ENCODE peak calls at places on chromosomes 13 and 19, in six cellular contexts. W is activated T-cell treated with anti-CD3 and anti-CD28 coated beads, Interleukin-2, amount 50 U/mL, for 72 hours; B is hepatic stellate cell; L is stimulated activated CD8-positive, alpha-beta memory T cell treated with anti-CD3 and anti-CD28 coated beads, Interleukin-2, amount 100 ng/mL, for 1 hour; C is Ammon's horn; N is mucosa of descending colon. J is an unnamed sample.

GRCh38 chr13:109945206-109945960 is 159.0 kb upstream of the IRS2 start:
- DNase-seq in L (no peak), W (no peak), N (no peak), B (peak; percentile 74), C (no peak), J (no peak)

GRCh38 chr19:50203281-50204080 is at the start of gene MYH14:
- DNase-seq in B (peak; percentile 22), N (peak; percentile 90), C (peak; percentile 97), L (no peak), W (peak; percentile 10), J (peak; percentile 15)

GRCh38 chr13:78326608-78327007 is 276.7 kb downstream of the POU4F1 start:
- DNase-seq in N (no peak), B (no peak), C (no peak), W (no peak), L (no peak), J (no peak)

GRCh38 chr13:110179858-110180156 is 127.2 kb downstream of the COL4A1 start:
- DNase-seq in W (no peak), N (no peak), L (no peak), C (no peak), B (no peak), J (no peak)

GRCh38 chr13:75135325-75135825 is 346.6 kb downstream of the TBC1D4 start:
- DNase-seq in L (no peak), C (no peak), N (no peak), W (no peak), B (peak; percentile 16), J (no peak)

GRCh38 chr19:46068345-46069258 is 27.8 kb upstream of the IGFL4 start:
- DNase-seq in N (no peak), C (no peak), B (peak; percentile 23), L (no peak), W (no peak), J (no peak)

GRCh38 chr13:76148926-76149325 is 512.8 kb downstream of the LMO7 start:
- DNase-seq in W (no peak), C (no peak), N (no peak), L (no peak), B (no peak), J (no peak)

GRCh38 chr19:54415208-54415900 is at the start of gene TTYH1:
- DNase-seq in W (peak; percentile 44), N (no peak), L (peak; percentile 8), C (peak; percentile 68), B (peak; percentile 13), J (no peak)

GRCh38 chr13:113749507-113749906 is 9.5 kb upstream of the TMEM255B start:
- DNase-seq in C (no peak), W (no peak), N (no peak), B (no peak), L (no peak), J (no peak)

GRCh38 chr13:97810152-97810551 is 143.3 kb upstream of the IPO5 start:
- DNase-seq in B (peak; percentile 3), C (no peak), N (no peak), W (no peak), L (no peak), J (no peak)

GRCh38 chr13:22451345-22451744 is 729.4 kb upstream of the SGCG start:
- DNase-seq in B (no peak), C (peak; percentile 13), N (no peak), W (no peak), L (no peak), J (no peak)

GRCh38 chr19:41570639-41571112 is 5.3 kb upstream of the CEACAM21 start:
- DNase-seq in B (peak; percentile 79), N (peak; percentile 81), L (peak; percentile 73), C (peak; percentile 80), W (peak; percentile 87), J (peak; percentile 33)

GRCh38 chr19:38781058-38781457 is 7.7 kb upstream of the LGALS7 start:
- DNase-seq in B (no peak), L (no peak), C (no peak), W (no peak), N (no peak), J (no peak)

GRCh38 chr19:19345232-19345631 is 24.6 kb downstream of the MAU2 start:
- DNase-seq in W (no peak), L (no peak), C (no peak), N (no peak), B (no peak), J (no peak)

GRCh38 chr13:45339867-45340266 is 1.1 kb downstream of the TPT1 start:
- DNase-seq in W (peak; percentile 64), B (no peak), C (no peak), L (no peak), N (no peak), J (no peak)

GRCh38 chr13:51919531-51919930 is 57.8 kb downstream of the CCDC70 start:
- DNase-seq in C (no peak), W (no peak), N (no peak), L (no peak), B (no peak), J (no peak)

GRCh38 chr13:25686831-25687495 is 315.2 kb downstream of the ATP8A2 start:
- DNase-seq in B (no peak), C (no peak), W (no peak), L (no peak), N (no peak), J (no peak)

GRCh38 chr19:6271251-6271650 is 8.5 kb downstream of the MLLT1 start:
- DNase-seq in B (peak; percentile 48), L (no peak), N (no peak), C (no peak), W (no peak), J (no peak)